ENCODE peak calls at places on chromosomes 13 and 19, in five cellular contexts. N is HEK293T; V is activated naive CD4-positive, alpha-beta T cell; T is RWPE1; J is A172. R is an unnamed sample.

GRCh38 chr13:94480672-94481145 is 1.2 kb upstream of the DCT start:
- DNase-seq in N (no peak), V (no peak), T (no peak), J (no peak), R (no peak)

GRCh38 chr19:41330946-41331678 is 21.1 kb downstream of the CCDC97 start:
- DNase-seq in N (no peak), V (no peak), T (no peak), J (no peak), R (no peak)

GRCh38 chr13:30829145-30829544 is 76.9 kb upstream of the MEDAG start:
- DNase-seq in N (no peak), V (no peak), T (peak), J (peak), R (peak)

GRCh38 chr19:1373534-1374249 is 10.0 kb upstream of the NDUFS7 start:
- DNase-seq in N (no peak), V (no peak), T (no peak), J (peak), R (no peak)

GRCh38 chr13:66996503-66996902 is 233.6 kb downstream of the PCDH9 start:
- DNase-seq in N (no peak), V (no peak), T (no peak), J (no peak), R (peak)

GRCh38 chr13:110450016-110450900 is 111.3 kb downstream of the RAB20 start:
- DNase-seq in N (no peak), V (no peak), T (no peak), J (no peak), R (no peak)

GRCh38 chr19:50565984-50566903 is 2.0 kb downstream of the LRRC4B start:
- DNase-seq in N (no peak), V (no peak), T (no peak), J (no peak), R (no peak)

GRCh38 chr19:1237754-1238372 is at the start of gene CBARP:
- DNase-seq in N (peak), V (peak), T (no peak), J (no peak), R (no peak)

GRCh38 chr19:48394331-48395169 is 1.1 kb downstream of the GRIN2D start:
- DNase-seq in N (no peak), V (no peak), T (no peak), J (no peak), R (no peak)

GRCh38 chr19:3075605-3076431 is 13.5 kb upstream of the TLE5 start:
- DNase-seq in N (peak), V (peak), T (peak), J (no peak), R (no peak)

GRCh38 chr19:31725051-31725450 is 375.8 kb upstream of the TSHZ3 start:
- DNase-seq in N (no peak), V (no peak), T (no peak), J (peak), R (no peak)

GRCh38 chr13:55497486-55497885 is 1643.2 kb upstream of the PRR20A start:
- DNase-seq in N (no peak), V (no peak), T (no peak), J (no peak), R (no peak)

GRCh38 chr13:112055417-112056206 is 11.3 kb upstream of the SOX1 start:
- DNase-seq in N (peak), V (no peak), T (no peak), J (no peak), R (no peak)

GRCh38 chr13:92265408-92265807 is 867.0 kb downstream of the GPC5 start:
- DNase-seq in N (no peak), V (no peak), T (no peak), J (no peak), R (no peak)

R was measured in bronchial epithelial cell.